ENCODE peak calls at places on chromosomes 11 and 22, in four cellular contexts. One of them, this sample, is unnamed.

GRCh38 chr11:95147364-95147905 is 57.8 kb downstream of the ENDOD1 start:
- DNase-seq in CD8-positive, alpha-beta T cell: no peak
- DNase-seq in K562: peak; percentile 81
- DNase-seq in A549: peak; percentile 30
- DNase-seq in this sample: peak; percentile 88

GRCh38 chr22:19576460-19577421 is 52.5 kb upstream of the CLDN5 start:
- DNase-seq in CD8-positive, alpha-beta T cell: no peak
- DNase-seq in K562: peak; percentile 90
- DNase-seq in A549: no peak
- DNase-seq in this sample: peak; percentile 55

GRCh38 chr11:113273720-113274119 is 40.7 kb upstream of the TTC12 start:
- DNase-seq in CD8-positive, alpha-beta T cell: no peak
- DNase-seq in K562: no peak
- DNase-seq in A549: no peak
- DNase-seq in this sample: peak; percentile 67

GRCh38 chr11:132158091-132158490 is 787.7 kb downstream of the NTM start:
- DNase-seq in CD8-positive, alpha-beta T cell: no peak
- DNase-seq in K562: no peak
- DNase-seq in A549: no peak
- DNase-seq in this sample: no peak

GRCh38 chr11:72722050-72722748 is 30.0 kb downstream of the ARAP1 start:
- DNase-seq in CD8-positive, alpha-beta T cell: peak; percentile 91
- DNase-seq in K562: peak; percentile 79
- DNase-seq in A549: peak; percentile 97
- DNase-seq in this sample: peak; percentile 82

GRCh38 chr11:65639623-65640482 is 2.0 kb downstream of the SIPA1 start:
- DNase-seq in CD8-positive, alpha-beta T cell: peak; percentile 95
- DNase-seq in K562: no peak
- DNase-seq in A549: no peak
- DNase-seq in this sample: no peak

GRCh38 chr11:33772300-33772699 is 2.0 kb downstream of the FBXO3 start:
- DNase-seq in CD8-positive, alpha-beta T cell: no peak
- DNase-seq in K562: peak; percentile 22
- DNase-seq in A549: no peak
- DNase-seq in this sample: no peak

GRCh38 chr11:64516226-64516625 is 74.8 kb upstream of the SLC22A12 start:
- DNase-seq in CD8-positive, alpha-beta T cell: no peak
- DNase-seq in K562: peak; percentile 31
- DNase-seq in A549: no peak
- DNase-seq in this sample: no peak

GRCh38 chr11:131754671-131755070 is 384.3 kb downstream of the NTM start:
- DNase-seq in CD8-positive, alpha-beta T cell: no peak
- DNase-seq in K562: no peak
- DNase-seq in A549: no peak
- DNase-seq in this sample: no peak

GRCh38 chr22:36900880-36901279 is 12.5 kb upstream of the CSF2RB start:
- DNase-seq in CD8-positive, alpha-beta T cell: no peak
- DNase-seq in K562: no peak
- DNase-seq in A549: no peak
- DNase-seq in this sample: no peak

GRCh38 chr11:70552441-70553150 is 154.3 kb downstream of the CTTN start:
- DNase-seq in CD8-positive, alpha-beta T cell: no peak
- DNase-seq in K562: no peak
- DNase-seq in A549: no peak
- DNase-seq in this sample: no peak

GRCh38 chr11:120985718-120986569 is 38.0 kb upstream of the TBCEL start:
- DNase-seq in CD8-positive, alpha-beta T cell: peak; percentile 30
- DNase-seq in K562: peak; percentile 33
- DNase-seq in A549: peak; percentile 21
- DNase-seq in this sample: peak; percentile 84
- TF ChIP-seq CTCF in CD8-positive, alpha-beta T cell: peak; percentile 39
- TF ChIP-seq CTCF in K562: peak; percentile 10
- TF ChIP-seq CTCF in A549: no peak
- TF ChIP-seq CTCF in this sample: peak; percentile 23

GRCh38 chr11:109123811-109124787 is 297.9 kb upstream of the C11orf87 start:
- DNase-seq in CD8-positive, alpha-beta T cell: no peak
- DNase-seq in K562: no peak
- DNase-seq in A549: no peak
- DNase-seq in this sample: no peak
- H3K4me3 ChIP-seq in CD8-positive, alpha-beta T cell: no peak overlapping the region
- H3K4me3 ChIP-seq in K562: no peak overlapping the region
- H3K4me3 ChIP-seq in A549: no peak overlapping the region
- H3K4me3 ChIP-seq in this sample: no peak overlapping the region

GRCh38 chr11:27910186-27910941 is 197.6 kb downstream of the KIF18A start:
- DNase-seq in CD8-positive, alpha-beta T cell: no peak
- DNase-seq in K562: no peak
- DNase-seq in A549: no peak
- DNase-seq in this sample: no peak

GRCh38 chr11:27904358-27905055 is 203.4 kb downstream of the KIF18A start:
- DNase-seq in CD8-positive, alpha-beta T cell: no peak
- DNase-seq in K562: no peak
- DNase-seq in A549: no peak
- DNase-seq in this sample: no peak

GRCh38 chr11:27909386-27909785 is 198.6 kb downstream of the KIF18A start:
- DNase-seq in CD8-positive, alpha-beta T cell: no peak
- DNase-seq in K562: no peak
- DNase-seq in A549: no peak
- DNase-seq in this sample: no peak

GRCh38 chr11:27902981-27903624 is 202.8 kb upstream of the BDNF start:
- DNase-seq in CD8-positive, alpha-beta T cell: no peak
- DNase-seq in K562: no peak
- DNase-seq in A549: no peak
- DNase-seq in this sample: no peak

GRCh38 chr11:27907534-27907933 is 200.4 kb downstream of the KIF18A start:
- DNase-seq in CD8-positive, alpha-beta T cell: no peak
- DNase-seq in K562: no peak
- DNase-seq in A549: no peak
- DNase-seq in this sample: no peak
- H3K4me1 ChIP-seq in CD8-positive, alpha-beta T cell: no peaks in the 10 kb centered on the region
- H3K4me1 ChIP-seq in K562: no peaks in the 10 kb centered on the region
- H3K4me1 ChIP-seq in A549: peaks cover 49% of the 10 kb centered on the region
- H3K4me1 ChIP-seq in this sample: no peaks in the 10 kb centered on the region

GRCh38 chr11:123461164-123461563 is 31.1 kb downstream of the GRAMD1B start:
- DNase-seq in CD8-positive, alpha-beta T cell: no peak
- DNase-seq in K562: no peak
- DNase-seq in A549: no peak
- DNase-seq in this sample: peak; percentile 39
- TF ChIP-seq CTCF in CD8-positive, alpha-beta T cell: no peak
- TF ChIP-seq CTCF in K562: no peak
- TF ChIP-seq CTCF in A549: no peak
- TF ChIP-seq CTCF in this sample: no peak

DNA sequence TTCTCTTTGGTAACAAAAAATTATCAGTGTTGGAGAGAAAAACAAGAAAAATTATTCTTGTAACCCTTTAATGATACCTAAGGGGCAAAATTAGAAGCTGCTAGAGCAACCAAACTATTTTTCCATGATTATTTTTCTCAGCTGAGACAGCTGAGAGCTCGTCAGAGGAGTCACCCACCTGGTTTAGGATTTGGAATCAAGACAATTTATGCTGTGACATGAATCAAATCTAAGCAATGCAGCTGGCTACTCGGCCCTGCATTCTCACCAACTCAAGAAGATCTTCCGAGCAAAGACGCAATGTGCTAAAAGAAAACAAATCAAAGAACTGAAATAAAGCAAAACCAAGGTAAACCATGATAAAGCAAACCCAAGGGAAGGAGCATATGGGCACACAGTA is 15.2 kb upstream of the EFCAB6 start:
- DNase-seq in CD8-positive, alpha-beta T cell: no peak
- DNase-seq in K562: no peak
- DNase-seq in A549: no peak
- DNase-seq in this sample: no peak
- H3K4me3 ChIP-seq in CD8-positive, alpha-beta T cell: no peak overlapping the region
- H3K4me3 ChIP-seq in K562: no peak overlapping the region
- H3K4me3 ChIP-seq in A549: no peak overlapping the region
- H3K4me3 ChIP-seq in this sample: no peak overlapping the region

GRCh38 chr11:8776209-8776608 is 93.6 kb downstream of the RPL27A start:
- DNase-seq in CD8-positive, alpha-beta T cell: no peak
- DNase-seq in K562: no peak
- DNase-seq in A549: no peak
- DNase-seq in this sample: no peak

GRCh38 chr11:8777907-8778767 is 95.5 kb downstream of the RPL27A start:
- DNase-seq in CD8-positive, alpha-beta T cell: no peak
- DNase-seq in K562: no peak
- DNase-seq in A549: no peak
- DNase-seq in this sample: no peak

GRCh38 chr11:8773125-8773524 is 90.5 kb downstream of the RPL27A start:
- DNase-seq in CD8-positive, alpha-beta T cell: no peak
- DNase-seq in K562: no peak
- DNase-seq in A549: no peak
- DNase-seq in this sample: peak; percentile 14

GRCh38 chr11:8773916-8774537 is 91.4 kb downstream of the RPL27A start:
- DNase-seq in CD8-positive, alpha-beta T cell: no peak
- DNase-seq in K562: no peak
- DNase-seq in A549: no peak
- DNase-seq in this sample: no peak

DNA sequence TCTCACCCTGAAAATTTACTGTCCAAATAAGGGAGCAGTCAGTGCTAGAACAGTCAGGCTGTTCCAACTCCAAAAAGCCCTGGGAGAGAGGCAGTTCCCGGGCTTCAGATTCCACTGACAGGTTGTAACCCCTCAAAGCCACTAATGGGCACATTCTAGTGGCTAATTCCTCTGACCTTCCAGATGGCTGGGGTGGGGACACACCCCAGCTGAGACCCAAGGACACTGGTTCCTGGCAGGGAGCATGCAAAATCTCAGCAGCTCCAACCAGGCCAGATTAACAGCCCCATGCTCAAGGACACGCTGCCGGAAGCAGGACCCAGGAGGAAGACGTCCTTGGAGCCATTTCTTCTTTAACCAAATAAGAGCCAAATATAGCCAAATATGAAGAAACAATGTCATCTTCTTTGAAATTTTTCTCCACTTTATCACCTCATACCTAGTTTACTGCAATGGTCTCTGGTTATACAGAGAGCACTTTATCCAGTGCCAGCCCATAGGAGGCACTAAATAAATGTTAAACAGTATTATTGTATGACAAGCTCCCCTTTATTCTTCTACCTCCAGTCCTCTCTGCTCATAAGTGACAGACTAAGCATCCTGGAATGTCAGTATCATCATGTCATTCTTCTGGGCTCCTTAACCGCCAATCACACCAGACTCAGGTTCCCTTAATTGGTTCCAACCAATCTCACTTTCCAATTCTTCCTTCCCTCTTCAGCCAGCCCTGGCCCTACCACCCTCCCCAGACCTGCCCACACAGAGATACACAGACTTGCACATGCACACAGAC is 92.9 kb downstream of the RPL27A start:
- DNase-seq in CD8-positive, alpha-beta T cell: no peak
- DNase-seq in K562: no peak
- DNase-seq in A549: no peak
- DNase-seq in this sample: no peak
- H3K4me1 ChIP-seq in CD8-positive, alpha-beta T cell: no peaks in the 10 kb centered on the region
- H3K4me1 ChIP-seq in K562: no peaks in the 10 kb centered on the region
- H3K4me1 ChIP-seq in A549: no peaks in the 10 kb centered on the region
- H3K4me1 ChIP-seq in this sample: no peaks in the 10 kb centered on the region

DNA sequence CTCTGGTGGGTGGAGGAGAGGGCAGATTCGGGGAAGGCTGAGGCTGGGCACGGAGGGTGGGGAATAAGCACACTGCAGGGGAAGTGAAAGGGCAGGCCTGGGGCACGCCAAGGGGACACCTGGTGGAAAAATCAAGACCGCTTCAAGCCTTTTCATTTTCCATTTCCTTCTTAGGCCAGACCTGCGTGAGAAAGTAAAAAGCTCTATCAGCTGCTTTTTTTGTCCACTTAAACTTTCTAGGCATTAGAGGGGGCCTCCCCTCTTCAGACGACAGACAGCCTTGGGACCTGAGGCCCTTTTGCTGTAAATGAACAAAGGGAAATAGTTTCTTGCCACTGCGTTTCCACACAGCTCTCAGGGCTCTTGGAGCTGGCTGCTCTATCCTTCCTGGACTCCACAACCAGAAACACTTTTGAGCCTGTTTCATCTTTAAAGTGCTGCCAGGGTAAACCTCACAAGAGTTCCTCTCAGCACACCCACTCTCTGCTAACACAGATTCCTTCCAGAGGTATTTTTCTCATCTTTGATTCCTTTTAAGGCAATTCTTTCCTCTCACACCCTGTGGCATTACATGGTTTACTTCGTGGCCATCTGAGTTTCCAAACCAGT is 25.0 kb upstream of the SERPIND1 start:
- DNase-seq in CD8-positive, alpha-beta T cell: no peak
- DNase-seq in K562: no peak
- DNase-seq in A549: no peak
- DNase-seq in this sample: no peak
- TF ChIP-seq CTCF in CD8-positive, alpha-beta T cell: no peak
- TF ChIP-seq CTCF in K562: no peak
- TF ChIP-seq CTCF in A549: no peak
- TF ChIP-seq CTCF in this sample: no peak

DNA sequence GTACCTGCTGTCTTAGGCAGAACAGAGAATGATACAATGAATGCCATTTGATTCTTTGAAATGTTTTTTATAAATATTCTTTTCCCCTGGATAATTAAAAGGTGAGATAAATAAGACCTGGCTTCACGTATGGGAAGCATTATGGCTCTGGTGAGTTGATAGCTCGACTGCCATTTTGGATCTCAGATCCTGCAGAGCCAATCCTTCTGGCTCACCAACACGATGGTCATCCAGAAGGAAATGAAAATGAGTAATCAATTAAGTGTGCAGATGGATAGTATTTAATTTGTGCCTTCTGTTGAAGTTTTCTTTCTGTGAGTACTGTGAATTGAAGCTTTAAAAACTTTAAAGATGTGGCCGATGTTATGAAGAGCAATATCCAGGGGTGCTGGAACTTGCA is 2.7 kb downstream of the TNRC6B start:
- DNase-seq in CD8-positive, alpha-beta T cell: no peak
- DNase-seq in K562: no peak
- DNase-seq in A549: no peak
- DNase-seq in this sample: no peak
- H3K4me3 ChIP-seq in CD8-positive, alpha-beta T cell: peak overlapping the region; percentile 7
- H3K4me3 ChIP-seq in K562: peak overlapping the region; percentile 68
- H3K4me3 ChIP-seq in A549: no peak overlapping the region
- H3K4me3 ChIP-seq in this sample: peak overlapping the region; percentile 96

DNA sequence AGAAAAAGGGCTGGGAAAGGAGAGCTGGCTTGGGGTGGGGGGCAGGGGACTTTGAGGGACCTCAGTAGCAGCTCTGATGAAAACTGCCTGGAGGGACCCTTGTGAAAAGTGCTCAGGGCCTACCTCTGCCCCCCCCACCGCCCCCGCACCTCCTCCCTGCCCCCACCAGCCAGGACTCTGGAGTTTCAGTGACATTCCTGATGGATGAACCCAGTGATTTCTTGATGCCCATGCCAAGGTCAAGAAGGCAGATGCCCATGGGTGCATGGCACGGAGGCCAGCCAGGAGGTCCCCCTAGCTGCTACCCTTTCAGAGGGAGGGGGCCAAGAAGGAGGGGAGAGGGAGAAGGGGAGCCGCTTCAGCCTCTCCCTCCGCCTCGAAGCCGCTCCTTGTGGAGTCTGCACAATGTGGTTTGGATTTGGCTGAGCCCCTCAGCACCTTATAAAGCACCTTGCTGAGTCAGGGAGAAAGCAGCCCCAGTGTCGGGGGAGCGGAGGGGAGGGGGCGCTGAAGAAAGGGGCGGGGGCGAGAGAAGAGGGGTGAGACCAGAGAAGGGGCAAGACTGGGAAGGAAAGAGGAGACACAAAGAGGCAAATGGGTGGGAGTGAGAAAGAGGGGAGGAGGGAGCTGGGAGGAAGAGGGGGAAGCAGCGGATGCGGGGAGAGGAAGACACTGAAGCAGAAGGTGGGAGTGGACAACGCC is 2.1 kb upstream of the CLCF1 start:
- DNase-seq in CD8-positive, alpha-beta T cell: no peak
- DNase-seq in K562: no peak
- DNase-seq in A549: peak; percentile 52
- DNase-seq in this sample: no peak
- H3K4me1 ChIP-seq in CD8-positive, alpha-beta T cell: peaks cover 35% of the 10 kb centered on the region
- H3K4me1 ChIP-seq in K562: peaks cover 63% of the 10 kb centered on the region
- H3K4me1 ChIP-seq in A549: peaks cover 73% of the 10 kb centered on the region
- H3K4me1 ChIP-seq in this sample: peaks cover 14% of the 10 kb centered on the region